ENCODE peak calls at places on chromosomes 1 and 21, in seven cellular contexts. I is GM13977, V is astrocyte of the spinal cord, J is fibroblast of mammary gland, Z is fibroblast of pulmonary artery, K is BJ, D is activated B cell treated with CpG ODN at 0.5 μM for 24 hours. G is an unnamed sample.

GRCh38 chr1:93715529-93716126 is 34.0 kb upstream of the BCAR3 start:
- DNase-seq in I (peak; percentile 45), K (no peak), Z (no peak), V (no peak), D (no peak), J (no peak), G (no peak)

GRCh38 chr1:1244192-1244811 is 2.2 kb downstream of the C1QTNF12 start:
- DNase-seq in J (no peak), Z (no peak), K (no peak), V (no peak), D (no peak), I (no peak), G (no peak)

GRCh38 chr1:240070188-240070587 is 21.5 kb upstream of the FMN2 start:
- DNase-seq in I (no peak), V (no peak), J (no peak), K (no peak), Z (no peak), D (no peak), G (no peak)

GRCh38 chr1:97832490-97832889 is 88.3 kb downstream of the DPYD start:
- DNase-seq in I (no peak), K (no peak), D (no peak), V (peak; percentile 53), J (peak; percentile 82), Z (peak; percentile 44), G (no peak)

GRCh38 chr1:83123019-83123418 is 875.9 kb downstream of the TTLL7 start:
- DNase-seq in I (no peak), J (no peak), D (no peak), K (no peak), V (no peak), Z (no peak), G (no peak)

GRCh38 chr1:2348346-2349275 is 42.7 kb downstream of the MORN1 start:
- DNase-seq in I (no peak), J (no peak), K (no peak), D (no peak), Z (no peak), V (no peak), G (no peak)

GRCh38 chr1:185400057-185400456 is 83.0 kb upstream of the IVNS1ABP start:
- DNase-seq in Z (peak; percentile 49), I (no peak), K (peak; percentile 51), J (peak; percentile 77), V (peak; percentile 87), D (no peak), G (no peak)

GRCh38 chr1:89451011-89451410 is 73.6 kb upstream of the LRRC8B start:
- DNase-seq in D (no peak), K (no peak), Z (peak; percentile 17), V (peak; percentile 24), J (peak; percentile 37), I (peak; percentile 23), G (no peak)

GRCh38 chr1:52424757-52425265 is 20.4 kb downstream of the PRPF38A start:
- DNase-seq in Z (no peak), I (no peak), D (no peak), J (no peak), K (no peak), V (no peak), G (no peak)

GRCh38 chr1:63686696-63687095 is 87.1 kb upstream of the ROR1 start:
- DNase-seq in V (no peak), J (no peak), K (no peak), I (no peak), D (no peak), Z (no peak), G (no peak)

GRCh38 chr21:41956926-41957729 is 3.3 kb upstream of the C2CD2 start:
- DNase-seq in I (no peak), K (peak; percentile 37), J (peak; percentile 95), V (peak; percentile 74), D (no peak), Z (peak; percentile 68), G (no peak)

GRCh38 chr21:17781524-17781923 is 37.6 kb downstream of the C21orf91 start:
- DNase-seq in Z (no peak), D (no peak), I (no peak), K (no peak), V (no peak), J (no peak), G (no peak)

GRCh38 chr1:53070621-53071020 is 8.6 kb downstream of the PODN start:
- DNase-seq in Z (no peak), D (peak; percentile 12), I (no peak), V (no peak), J (no peak), K (no peak), G (no peak)

GRCh38 chr1:24409535-24409934 is 4.0 kb downstream of the STPG1 start:
- DNase-seq in I (no peak), D (no peak), V (peak; percentile 48), J (peak; percentile 89), Z (peak; percentile 62), K (peak; percentile 69), G (no peak)

GRCh38 chr1:107419003-107419402 is 278.2 kb downstream of the NTNG1 start:
- DNase-seq in Z (no peak), V (no peak), J (no peak), K (no peak), I (no peak), D (no peak), G (no peak)

GRCh38 chr1:94731891-94732290 is 88.3 kb upstream of the SLC44A3 start:
- DNase-seq in K (no peak), J (no peak), I (no peak), D (no peak), V (no peak), Z (no peak), G (no peak)

GRCh38 chr1:218030846-218031245 is 254.2 kb upstream of the RRP15 start:
- DNase-seq in V (no peak), I (no peak), Z (no peak), K (no peak), J (no peak), D (no peak), G (no peak)

GRCh38 chr1:31761883-31762282 is 2.3 kb downstream of the ADGRB2 start:
- DNase-seq in I (no peak), K (peak; percentile 58), D (no peak), J (peak; percentile 66), V (peak; percentile 52), Z (peak; percentile 43), G (no peak)

GRCh38 chr1:31763671-31764306 is 351 bp downstream of the ADGRB2 start:
- DNase-seq in I (peak; percentile 48), D (no peak), J (no peak), K (no peak), V (no peak), Z (no peak), G (no peak)

GRCh38 chr1:31762323-31762722 is 1.8 kb downstream of the ADGRB2 start:
- DNase-seq in J (no peak), K (no peak), V (no peak), I (no peak), Z (no peak), D (no peak), G (no peak)

GRCh38 chr1:31764307-31765040 is at the start of gene ADGRB2:
- DNase-seq in Z (no peak), J (no peak), I (peak; percentile 67), K (no peak), V (no peak), D (peak; percentile 46), G (no peak)

GRCh38 chr1:31762726-31763670 is 1.1 kb downstream of the ADGRB2 start:
- DNase-seq in K (no peak), J (no peak), D (peak; percentile 79), Z (peak; percentile 31), V (peak; percentile 48), I (peak; percentile 82), G (peak; percentile 90)
- TF ChIP-seq CTCF in K (peak; percentile 60), J (peak; percentile 32), D (no peak), Z (peak; percentile 31), V (peak; percentile 64), I (peak; percentile 70), G (peak; percentile 53)

DNA sequence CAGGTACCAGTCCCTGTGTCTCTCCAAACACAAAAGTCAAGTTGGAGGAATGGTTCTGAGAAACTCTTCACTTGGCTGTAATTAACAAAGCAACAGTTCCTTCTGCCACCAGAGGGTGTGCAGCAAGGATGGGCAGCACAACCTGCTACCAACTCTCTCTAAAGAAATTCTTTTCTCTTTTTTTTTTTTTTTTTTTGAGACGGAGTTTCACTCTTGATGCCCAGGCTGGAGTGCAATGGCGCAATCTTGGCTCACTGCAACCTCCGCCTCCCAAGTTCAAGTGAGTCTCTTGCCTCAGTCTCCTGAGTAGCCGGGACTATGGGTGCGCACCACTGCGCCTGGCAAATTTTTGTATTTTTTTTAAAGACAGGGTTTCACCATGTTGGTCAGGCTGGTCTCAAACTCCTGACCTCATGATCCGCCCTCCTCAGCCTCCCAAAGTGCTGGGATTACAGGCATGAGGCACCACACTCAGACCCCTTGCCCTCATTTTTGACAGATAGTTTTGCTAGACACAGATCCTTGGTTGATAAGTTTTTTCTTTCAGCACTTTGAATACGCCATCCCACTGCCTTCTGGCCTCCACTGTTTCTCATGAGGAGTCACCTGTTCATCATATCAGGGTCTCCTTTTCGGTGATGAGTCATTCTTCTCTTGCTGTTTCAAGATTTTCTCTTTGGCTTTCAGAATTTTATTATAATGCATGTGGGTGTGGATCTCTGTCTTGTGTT is 12.1 kb upstream of the DEGS1 start:
- DNase-seq in V (peak; percentile 15), J (peak; percentile 24), Z (peak; percentile 26), D (no peak), K (no peak), I (no peak), G (no peak)
- TF ChIP-seq CTCF in V (peak; percentile 50), J (peak; percentile 36), Z (peak; percentile 35), D (no peak), K (peak; percentile 40), I (peak; percentile 26), G (peak; percentile 51)

GRCh38 chr1:39266269-39266668 is 61.8 kb downstream of the MACF1 start:
- DNase-seq in Z (peak; percentile 32), K (no peak), D (no peak), I (no peak), V (no peak), J (peak; percentile 30), G (no peak)
- TF ChIP-seq CTCF in Z (peak; percentile 24), K (peak; percentile 18), D (no peak), I (peak; percentile 50), V (peak; percentile 12), J (peak; percentile 21), G (no peak)

DNA sequence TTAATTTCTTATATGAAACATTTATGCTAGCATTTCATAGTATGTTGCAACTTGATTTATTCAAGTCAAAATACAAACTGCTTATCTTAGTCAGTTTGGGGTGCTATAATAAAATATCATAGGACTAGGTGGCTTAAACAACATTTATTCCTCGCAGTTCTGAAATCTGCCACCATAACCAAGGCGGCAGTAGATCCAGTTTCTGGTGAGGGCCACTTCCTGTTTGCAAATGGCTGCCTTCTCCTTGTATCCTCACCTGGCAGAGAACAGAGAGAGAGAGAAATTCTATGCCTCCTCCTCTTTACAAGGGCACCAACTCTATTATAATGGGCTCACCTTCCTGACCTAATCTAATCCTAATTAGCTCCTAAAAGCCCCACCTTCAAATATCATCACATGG is 76.1 kb upstream of the RGS2 start:
- DNase-seq in V (no peak), J (peak; percentile 16), I (no peak), K (no peak), D (no peak), Z (no peak), G (no peak)
- TF ChIP-seq CTCF in V (no peak), J (peak; percentile 26), I (no peak), K (no peak), D (no peak), Z (peak; percentile 6), G (peak; percentile 42)